ENCODE peak calls at places on chromosomes 4 and X, in four cellular contexts. One of them, this sample, is unnamed.
A peak's percentile ranks its signal among the peaks of the same experiment; 100 is the strongest.

GRCh38 chr4:4860381-4860802 is 927 bp downstream of the MSX1 start:
- DNase-seq in right atrium auricular region: no peak
- DNase-seq in psoas muscle: no peak
- DNase-seq in fibroblast of the aortic adventitia: peak; percentile 48
- DNase-seq in this sample: no peak

GRCh38 chr4:108219998-108220397 is 51.3 kb upstream of the LEF1 start:
- DNase-seq in right atrium auricular region: no peak
- DNase-seq in fibroblast of the aortic adventitia: no peak
- DNase-seq in psoas muscle: no peak
- DNase-seq in this sample: no peak

GRCh38 chrX:151984328-151984727 is 9.9 kb upstream of the GABRE start:
- DNase-seq in psoas muscle: no peak
- DNase-seq in fibroblast of the aortic adventitia: peak; percentile 92
- DNase-seq in right atrium auricular region: no peak
- DNase-seq in this sample: peak; percentile 89

GRCh38 chr4:9921326-9921725 is 100.0 kb downstream of the SLC2A9 start:
- DNase-seq in right atrium auricular region: no peak
- DNase-seq in psoas muscle: no peak
- DNase-seq in fibroblast of the aortic adventitia: no peak
- DNase-seq in this sample: no peak

GRCh38 chrX:41031256-41031967 is 53.8 kb upstream of the USP9X start:
- DNase-seq in fibroblast of the aortic adventitia: no peak
- DNase-seq in psoas muscle: no peak
- DNase-seq in right atrium auricular region: no peak
- DNase-seq in this sample: no peak

GRCh38 chrX:40377684-40378083 is 203.1 kb upstream of the ATP6AP2 start:
- DNase-seq in psoas muscle: no peak
- DNase-seq in right atrium auricular region: no peak
- DNase-seq in fibroblast of the aortic adventitia: no peak
- DNase-seq in this sample: no peak

GRCh38 chr4:180281726-180282125 is 1961.5 kb upstream of the TENM3 start:
- DNase-seq in fibroblast of the aortic adventitia: no peak
- DNase-seq in psoas muscle: no peak
- DNase-seq in right atrium auricular region: no peak
- DNase-seq in this sample: no peak

GRCh38 chr4:84887824-84888223 is 78.7 kb downstream of the WDFY3 start:
- DNase-seq in right atrium auricular region: no peak
- DNase-seq in fibroblast of the aortic adventitia: peak; percentile 80
- DNase-seq in psoas muscle: no peak
- DNase-seq in this sample: peak; percentile 37

GRCh38 chr4:68278045-68278444 is 32.6 kb upstream of the TMPRSS11B start:
- DNase-seq in psoas muscle: no peak
- DNase-seq in right atrium auricular region: no peak
- DNase-seq in fibroblast of the aortic adventitia: no peak
- DNase-seq in this sample: no peak

GRCh38 chr4:74539043-74539790 is 94.3 kb downstream of the AREG start:
- DNase-seq in psoas muscle: no peak
- DNase-seq in fibroblast of the aortic adventitia: peak; percentile 34
- DNase-seq in right atrium auricular region: no peak
- DNase-seq in this sample: no peak

GRCh38 chrX:53031380-53031779 is 17.2 kb upstream of the GPR173 start:
- DNase-seq in right atrium auricular region: no peak
- DNase-seq in fibroblast of the aortic adventitia: no peak
- DNase-seq in psoas muscle: no peak
- DNase-seq in this sample: no peak

GRCh38 chrX:68343551-68343950 is 89.7 kb downstream of the OPHN1 start:
- DNase-seq in fibroblast of the aortic adventitia: no peak
- DNase-seq in right atrium auricular region: no peak
- DNase-seq in psoas muscle: no peak
- DNase-seq in this sample: no peak

GRCh38 chr4:73979407-73979806 is 2.4 kb downstream of the PF4 start:
- DNase-seq in psoas muscle: no peak
- DNase-seq in right atrium auricular region: no peak
- DNase-seq in fibroblast of the aortic adventitia: no peak
- DNase-seq in this sample: no peak

GRCh38 chr4:140266958-140267568 is 106.4 kb upstream of the SCOC start:
- DNase-seq in right atrium auricular region: no peak
- DNase-seq in psoas muscle: no peak
- DNase-seq in fibroblast of the aortic adventitia: peak; percentile 57
- DNase-seq in this sample: peak; percentile 17

GRCh38 chr4:130747842-130748241 is 1651.9 kb downstream of the C4orf33 start:
- DNase-seq in fibroblast of the aortic adventitia: peak; percentile 5
- DNase-seq in psoas muscle: no peak
- DNase-seq in right atrium auricular region: no peak
- DNase-seq in this sample: no peak

GRCh38 chr4:33924239-33924638 is 2320.1 kb downstream of the ARAP2 start:
- DNase-seq in fibroblast of the aortic adventitia: peak; percentile 61
- DNase-seq in psoas muscle: no peak
- DNase-seq in right atrium auricular region: no peak
- DNase-seq in this sample: peak; percentile 62

GRCh38 chr4:40506492-40506891 is 123.2 kb downstream of the RBM47 start:
- DNase-seq in psoas muscle: no peak
- DNase-seq in right atrium auricular region: no peak
- DNase-seq in fibroblast of the aortic adventitia: no peak
- DNase-seq in this sample: no peak

GRCh38 chr4:29549308-29549707 is 1170.9 kb upstream of the PCDH7 start:
- DNase-seq in right atrium auricular region: no peak
- DNase-seq in psoas muscle: no peak
- DNase-seq in fibroblast of the aortic adventitia: peak; percentile 1
- DNase-seq in this sample: no peak

GRCh38 chr4:186201535-186202230 is 10.3 kb downstream of the CYP4V2 start:
- DNase-seq in right atrium auricular region: no peak
- DNase-seq in fibroblast of the aortic adventitia: peak; percentile 31
- DNase-seq in psoas muscle: no peak
- DNase-seq in this sample: peak; percentile 25

GRCh38 chrX:108307408-108308085 is 130.7 kb downstream of the COL4A6 start:
- DNase-seq in right atrium auricular region: no peak
- DNase-seq in fibroblast of the aortic adventitia: peak; percentile 54
- DNase-seq in psoas muscle: peak; percentile 71
- DNase-seq in this sample: no peak

GRCh38 chr4:161658658-161659057 is 505.1 kb downstream of the FSTL5 start:
- DNase-seq in psoas muscle: no peak
- DNase-seq in right atrium auricular region: no peak
- DNase-seq in fibroblast of the aortic adventitia: no peak
- DNase-seq in this sample: no peak

GRCh38 chrX:41621236-41621651 is 67.5 kb upstream of the GPR34 start:
- DNase-seq in fibroblast of the aortic adventitia: peak; percentile 49
- DNase-seq in psoas muscle: no peak
- DNase-seq in right atrium auricular region: no peak
- DNase-seq in this sample: no peak

GRCh38 chr4:2168469-2169319 is 73.2 kb downstream of the HAUS3 start:
- DNase-seq in right atrium auricular region: no peak
- DNase-seq in psoas muscle: no peak
- DNase-seq in fibroblast of the aortic adventitia: no peak
- DNase-seq in this sample: no peak

GRCh38 chr4:173505924-173506779 is 23.9 kb downstream of the HAND2 start:
- DNase-seq in right atrium auricular region: peak; percentile 83
- DNase-seq in psoas muscle: no peak
- DNase-seq in fibroblast of the aortic adventitia: peak; percentile 78
- DNase-seq in this sample: peak; percentile 50

GRCh38 chrX:15158736-15159406 is 111.0 kb downstream of the ASB9 start:
- DNase-seq in psoas muscle: no peak
- DNase-seq in fibroblast of the aortic adventitia: no peak
- DNase-seq in right atrium auricular region: no peak
- DNase-seq in this sample: no peak

GRCh38 chr4:162727232-162727631 is 439.5 kb downstream of the NAF1 start:
- DNase-seq in right atrium auricular region: no peak
- DNase-seq in fibroblast of the aortic adventitia: no peak
- DNase-seq in psoas muscle: no peak
- DNase-seq in this sample: no peak

GRCh38 chr4:78331965-78332364 is 219.6 kb upstream of the ANXA3 start:
- DNase-seq in psoas muscle: no peak
- DNase-seq in right atrium auricular region: no peak
- DNase-seq in fibroblast of the aortic adventitia: no peak
- DNase-seq in this sample: no peak

GRCh38 chr4:140426610-140427103 is 791 bp downstream of the CLGN start:
- DNase-seq in fibroblast of the aortic adventitia: no peak
- DNase-seq in right atrium auricular region: no peak
- DNase-seq in psoas muscle: peak; percentile 47
- DNase-seq in this sample: no peak

GRCh38 chr4:59091376-59092142 is 1981.4 kb upstream of the IGFBP7 start:
- DNase-seq in right atrium auricular region: no peak
- DNase-seq in fibroblast of the aortic adventitia: no peak
- DNase-seq in psoas muscle: peak; percentile 25
- DNase-seq in this sample: no peak

GRCh38 chr4:41644288-41644914 is 104.1 kb downstream of the PHOX2B start:
- DNase-seq in right atrium auricular region: peak; percentile 81
- DNase-seq in psoas muscle: peak; percentile 88
- DNase-seq in fibroblast of the aortic adventitia: peak; percentile 25
- DNase-seq in this sample: peak; percentile 24

GRCh38 chrX:46268429-46268828 is 276.8 kb downstream of the ZNF674 start:
- DNase-seq in psoas muscle: no peak
- DNase-seq in fibroblast of the aortic adventitia: peak; percentile 42
- DNase-seq in right atrium auricular region: no peak
- DNase-seq in this sample: no peak

GRCh38 chrX:12961191-12961718 is 13.7 kb upstream of the TMSB4X start:
- DNase-seq in fibroblast of the aortic adventitia: peak; percentile 21
- DNase-seq in psoas muscle: no peak
- DNase-seq in right atrium auricular region: no peak
- DNase-seq in this sample: no peak
- TF ChIP-seq CTCF in fibroblast of the aortic adventitia: no peak
- TF ChIP-seq CTCF in psoas muscle: no peak
- TF ChIP-seq CTCF in right atrium auricular region: no peak
- TF ChIP-seq CTCF in this sample: no peak

GRCh38 chrX:12950851-12951589 is 23.9 kb upstream of the TMSB4X start:
- DNase-seq in psoas muscle: peak; percentile 61
- DNase-seq in fibroblast of the aortic adventitia: no peak
- DNase-seq in right atrium auricular region: no peak
- DNase-seq in this sample: no peak
- H3K4me3 ChIP-seq in psoas muscle: no peak overlapping the region
- H3K4me3 ChIP-seq in fibroblast of the aortic adventitia: no peak overlapping the region
- H3K4me3 ChIP-seq in right atrium auricular region: no peak overlapping the region
- H3K4me3 ChIP-seq in this sample: no peak overlapping the region

DNA sequence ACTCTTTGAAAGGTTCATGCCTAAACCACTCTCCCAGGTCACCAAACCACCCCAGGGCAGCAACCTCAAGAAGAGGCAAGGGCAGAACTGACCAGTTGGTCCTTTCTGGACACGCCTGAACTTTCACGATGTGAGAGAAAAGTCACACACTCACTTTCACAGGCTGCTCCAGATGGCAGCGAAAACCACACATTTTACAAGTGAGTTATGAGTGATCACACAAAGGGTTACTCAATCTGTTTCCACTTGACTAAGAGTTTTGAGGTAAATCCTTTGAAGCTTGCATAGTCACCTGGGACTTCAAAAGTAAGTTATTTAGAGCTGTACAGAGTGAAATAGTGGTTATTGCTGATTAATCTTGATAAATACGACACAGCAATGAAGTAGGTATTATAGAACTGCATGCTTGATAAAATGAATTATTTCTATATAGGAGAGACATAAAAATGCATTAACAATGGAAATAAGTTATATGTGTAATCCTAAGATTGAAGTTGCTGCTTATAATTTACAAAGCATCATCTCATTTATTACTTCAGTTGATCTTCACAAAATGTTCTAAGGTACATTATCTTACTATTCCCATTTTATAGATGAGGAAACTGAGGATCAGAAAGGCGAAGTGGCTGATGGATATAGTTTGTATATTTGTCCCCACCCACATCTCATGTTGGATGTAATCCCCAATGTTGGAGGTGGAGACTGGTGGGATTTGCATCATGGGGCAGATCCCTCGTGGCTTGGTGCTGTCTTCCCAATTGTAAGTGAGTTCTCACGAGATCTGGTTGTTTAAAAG is 103.0 kb upstream of the KLF3 start:
- DNase-seq in right atrium auricular region: no peak
- DNase-seq in psoas muscle: no peak
- DNase-seq in fibroblast of the aortic adventitia: no peak
- DNase-seq in this sample: no peak
- TF ChIP-seq CTCF in right atrium auricular region: no peak
- TF ChIP-seq CTCF in psoas muscle: no peak
- TF ChIP-seq CTCF in fibroblast of the aortic adventitia: no peak
- TF ChIP-seq CTCF in this sample: no peak

GRCh38 chr4:153483432-153484418 is 17.6 kb downstream of the TMEM131L start:
- DNase-seq in fibroblast of the aortic adventitia: peak; percentile 53
- DNase-seq in psoas muscle: no peak
- DNase-seq in right atrium auricular region: no peak
- DNase-seq in this sample: no peak
- H3K4me3 ChIP-seq in fibroblast of the aortic adventitia: no peak overlapping the region
- H3K4me3 ChIP-seq in psoas muscle: peak overlapping the region; percentile 50
- H3K4me3 ChIP-seq in right atrium auricular region: peak overlapping the region; percentile 30
- H3K4me3 ChIP-seq in this sample: peak overlapping the region; percentile 12

GRCh38 chr4:54185380-54185779 is 43.7 kb upstream of the PDGFRA start:
- DNase-seq in right atrium auricular region: no peak
- DNase-seq in fibroblast of the aortic adventitia: no peak
- DNase-seq in psoas muscle: no peak
- DNase-seq in this sample: no peak

GRCh38 chr4:54186371-54186770 is 42.7 kb upstream of the PDGFRA start:
- DNase-seq in fibroblast of the aortic adventitia: no peak
- DNase-seq in right atrium auricular region: no peak
- DNase-seq in psoas muscle: no peak
- DNase-seq in this sample: no peak

GRCh38 chr4:54185871-54186270 is 43.2 kb upstream of the PDGFRA start:
- DNase-seq in psoas muscle: no peak
- DNase-seq in fibroblast of the aortic adventitia: no peak
- DNase-seq in right atrium auricular region: no peak
- DNase-seq in this sample: no peak

GRCh38 chr4:54189140-54189539 is 40.0 kb upstream of the PDGFRA start:
- DNase-seq in fibroblast of the aortic adventitia: peak; percentile 58
- DNase-seq in psoas muscle: no peak
- DNase-seq in right atrium auricular region: no peak
- DNase-seq in this sample: peak; percentile 61

DNA sequence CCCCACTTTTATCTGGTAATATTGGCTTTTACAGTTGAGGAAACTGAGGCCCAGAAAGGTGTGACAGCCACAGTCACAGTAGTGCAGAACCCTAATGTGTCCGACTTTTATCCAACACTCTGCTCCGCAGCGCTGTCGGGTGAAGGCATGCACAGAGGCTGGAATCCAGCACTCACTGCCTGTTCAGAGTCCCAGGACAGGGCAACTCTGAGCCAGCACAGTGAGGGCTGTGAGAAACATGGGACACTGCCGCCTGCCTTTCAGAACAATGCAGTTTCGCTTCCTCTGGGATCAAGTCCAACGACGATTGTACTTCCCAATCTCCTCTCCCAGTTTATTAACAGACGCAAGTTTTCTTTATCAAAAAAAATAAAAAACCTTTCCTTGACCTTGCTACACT is 41.9 kb upstream of the PDGFRA start:
- DNase-seq in psoas muscle: no peak
- DNase-seq in fibroblast of the aortic adventitia: peak; percentile 32
- DNase-seq in right atrium auricular region: peak; percentile 66
- DNase-seq in this sample: no peak
- TF ChIP-seq CTCF in psoas muscle: no peak
- TF ChIP-seq CTCF in fibroblast of the aortic adventitia: no peak
- TF ChIP-seq CTCF in right atrium auricular region: peak; percentile 43
- TF ChIP-seq CTCF in this sample: no peak